ENCODE peak calls at places on chromosomes 4 and X, in four cellular contexts. One of them, this sample, is unnamed.

GRCh38 chr4:74206088-74206826 is 48.3 kb downstream of the MTHFD2L start:
- DNase-seq in stomach: no peak
- DNase-seq in lower lobe of right lung: no peak
- DNase-seq in A549: no peak
- DNase-seq in this sample: no peak

GRCh38 chr4:30716671-30717207 is 3.4 kb upstream of the PCDH7 start:
- DNase-seq in stomach: no peak
- DNase-seq in lower lobe of right lung: no peak
- DNase-seq in A549: peak; percentile 1
- DNase-seq in this sample: no peak

GRCh38 chrX:77446029-77446585 is 1.1 kb upstream of the FGF16 start:
- DNase-seq in stomach: no peak
- DNase-seq in lower lobe of right lung: peak; percentile 42
- DNase-seq in A549: no peak
- DNase-seq in this sample: no peak

GRCh38 chrX:154806837-154807501 is 1.7 kb upstream of the MPP1 start:
- DNase-seq in stomach: no peak
- DNase-seq in lower lobe of right lung: no peak
- DNase-seq in A549: no peak
- DNase-seq in this sample: no peak

GRCh38 chrX:39982927-39983326 is 114.8 kb downstream of the BCOR start:
- DNase-seq in stomach: no peak
- DNase-seq in lower lobe of right lung: peak; percentile 56
- DNase-seq in A549: no peak
- DNase-seq in this sample: no peak

GRCh38 chr4:72971572-72971971 is 97.9 kb downstream of the COX18 start:
- DNase-seq in stomach: no peak
- DNase-seq in lower lobe of right lung: no peak
- DNase-seq in A549: no peak
- DNase-seq in this sample: peak; percentile 59

GRCh38 chrX:74924449-74925209 is 623 bp downstream of the NEXMIF start:
- DNase-seq in stomach: peak; percentile 59
- DNase-seq in lower lobe of right lung: peak; percentile 63
- DNase-seq in A549: peak; percentile 12
- DNase-seq in this sample: no peak

GRCh38 chr4:186844059-186844681 is 120.5 kb upstream of the FAT1 start:
- DNase-seq in stomach: no peak
- DNase-seq in lower lobe of right lung: no peak
- DNase-seq in A549: no peak
- DNase-seq in this sample: no peak

GRCh38 chrX:13047752-13048151 is 3.3 kb upstream of the FAM9C start:
- DNase-seq in stomach: no peak
- DNase-seq in lower lobe of right lung: no peak
- DNase-seq in A549: no peak
- DNase-seq in this sample: no peak

GRCh38 chrX:39293203-39293602 is 491.9 kb downstream of the MID1IP1 start:
- DNase-seq in stomach: no peak
- DNase-seq in lower lobe of right lung: no peak
- DNase-seq in A549: no peak
- DNase-seq in this sample: no peak

GRCh38 chr4:7523526-7523925 is 88.8 kb upstream of the PSAPL1 start:
- DNase-seq in stomach: no peak
- DNase-seq in lower lobe of right lung: no peak
- DNase-seq in A549: no peak
- DNase-seq in this sample: no peak

GRCh38 chr4:7524064-7524682 is 89.4 kb upstream of the PSAPL1 start:
- DNase-seq in stomach: no peak
- DNase-seq in lower lobe of right lung: no peak
- DNase-seq in A549: no peak
- DNase-seq in this sample: no peak

GRCh38 chr4:7526929-7527535 is 92.3 kb upstream of the PSAPL1 start:
- DNase-seq in stomach: no peak
- DNase-seq in lower lobe of right lung: no peak
- DNase-seq in A549: no peak
- DNase-seq in this sample: no peak

GRCh38 chr4:7526491-7526890 is 91.8 kb upstream of the PSAPL1 start:
- DNase-seq in stomach: no peak
- DNase-seq in lower lobe of right lung: no peak
- DNase-seq in A549: no peak
- DNase-seq in this sample: no peak

DNA sequence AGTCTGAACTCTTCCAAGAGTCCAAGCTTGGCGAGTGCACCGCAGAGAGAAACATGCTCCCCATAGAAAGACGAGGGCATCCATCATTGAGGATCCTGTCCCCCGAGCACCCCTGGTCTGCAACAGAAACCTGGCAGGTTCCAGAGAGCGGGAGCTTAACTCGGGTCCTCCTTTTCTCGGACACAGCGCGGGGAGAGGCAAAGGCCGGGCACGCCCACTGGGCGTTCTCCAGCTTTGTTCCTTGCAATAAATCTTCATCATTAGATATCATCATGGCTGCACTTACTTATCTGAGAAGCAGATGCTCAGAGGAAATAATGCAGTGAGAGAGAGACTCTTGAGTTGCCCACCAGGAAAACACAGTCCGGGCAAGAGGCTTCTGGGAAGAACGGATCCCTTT is 90.1 kb upstream of the PSAPL1 start:
- DNase-seq in stomach: no peak
- DNase-seq in lower lobe of right lung: no peak
- DNase-seq in A549: no peak
- DNase-seq in this sample: no peak
- H3K27ac ChIP-seq in stomach: no peak overlapping the region
- H3K27ac ChIP-seq in lower lobe of right lung: no peak overlapping the region
- H3K27ac ChIP-seq in A549: no peak overlapping the region
- H3K27ac ChIP-seq in this sample: no peak overlapping the region

GRCh38 chr4:39342731-39343130 is 23.4 kb downstream of the RFC1 start:
- DNase-seq in stomach: no peak
- DNase-seq in lower lobe of right lung: no peak
- DNase-seq in A549: no peak
- DNase-seq in this sample: no peak

GRCh38 chr4:39337841-39338240 is 28.3 kb downstream of the RFC1 start:
- DNase-seq in stomach: no peak
- DNase-seq in lower lobe of right lung: no peak
- DNase-seq in A549: no peak
- DNase-seq in this sample: no peak

GRCh38 chr4:39335566-39335965 is 30.6 kb downstream of the RFC1 start:
- DNase-seq in stomach: no peak
- DNase-seq in lower lobe of right lung: no peak
- DNase-seq in A549: no peak
- DNase-seq in this sample: no peak

GRCh38 chr4:39339968-39340367 is 26.2 kb downstream of the RFC1 start:
- DNase-seq in stomach: no peak
- DNase-seq in lower lobe of right lung: no peak
- DNase-seq in A549: no peak
- DNase-seq in this sample: no peak

DNA sequence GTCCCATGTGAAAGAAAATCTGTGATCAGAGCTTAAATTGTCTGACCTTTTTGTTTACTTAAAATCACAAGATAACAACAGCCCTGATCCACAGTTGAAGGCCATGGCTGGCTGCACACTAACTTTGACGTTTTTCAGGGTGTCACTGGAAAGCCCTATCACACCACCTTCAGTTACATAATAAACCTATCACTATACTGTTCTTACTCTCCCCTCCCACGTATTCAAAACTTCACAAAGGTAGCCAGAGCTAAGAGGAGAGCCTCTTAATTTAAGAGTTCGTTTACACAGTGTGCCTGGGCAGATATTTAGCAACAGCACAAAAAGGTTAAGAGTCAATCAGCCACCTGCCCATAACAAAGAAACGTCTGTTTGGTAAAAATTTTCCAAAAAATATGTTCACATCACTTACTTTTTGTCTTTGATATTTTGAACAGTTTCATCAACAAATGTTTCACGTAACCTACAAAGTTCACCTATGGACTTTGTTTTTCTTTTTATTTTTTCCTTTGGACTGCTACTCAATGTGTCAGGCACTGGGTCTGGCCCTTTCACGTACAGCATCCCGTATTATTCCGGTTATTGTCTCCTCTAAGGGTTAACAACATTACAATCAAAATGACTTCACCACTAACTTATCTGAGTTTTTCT is 25.0 kb downstream of the RFC1 start:
- DNase-seq in stomach: no peak
- DNase-seq in lower lobe of right lung: no peak
- DNase-seq in A549: no peak
- DNase-seq in this sample: no peak
- H3K4me1 ChIP-seq in stomach: peaks cover 22% of the 10 kb centered on the region
- H3K4me1 ChIP-seq in lower lobe of right lung: peaks cover 28% of the 10 kb centered on the region
- H3K4me1 ChIP-seq in A549: peaks cover 12% of the 10 kb centered on the region
- H3K4me1 ChIP-seq in this sample: no peaks in the 10 kb centered on the region

DNA sequence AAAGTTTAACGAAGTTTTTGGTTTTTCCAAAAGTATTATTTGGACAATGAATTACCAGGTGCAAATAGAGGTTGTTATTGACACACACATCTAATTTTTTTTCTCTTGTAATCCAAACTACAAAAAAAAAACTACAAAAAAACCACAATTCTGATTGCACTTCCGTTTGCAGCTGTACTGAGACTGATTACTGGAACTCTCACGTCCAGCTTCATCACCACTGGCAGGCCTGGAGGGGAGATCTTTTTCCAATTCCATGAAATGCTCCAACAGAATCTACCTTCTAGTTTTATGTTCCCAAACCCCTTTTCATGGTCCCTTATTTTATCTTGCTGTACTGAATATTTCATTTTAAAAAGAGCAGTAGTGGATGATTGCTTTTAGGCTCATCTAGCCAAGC is 1118.3 kb downstream of the C4orf33 start:
- DNase-seq in stomach: no peak
- DNase-seq in lower lobe of right lung: no peak
- DNase-seq in A549: no peak
- DNase-seq in this sample: no peak
- H3K27ac ChIP-seq in stomach: no peak overlapping the region
- H3K27ac ChIP-seq in lower lobe of right lung: no peak overlapping the region
- H3K27ac ChIP-seq in A549: no peak overlapping the region
- H3K27ac ChIP-seq in this sample: no peak overlapping the region

GRCh38 chrX:48715066-48715465 is 18.5 kb downstream of the SUV39H1 start:
- DNase-seq in stomach: no peak
- DNase-seq in lower lobe of right lung: no peak
- DNase-seq in A549: no peak
- DNase-seq in this sample: no peak

GRCh38 chrX:48714573-48714972 is 18.0 kb downstream of the SUV39H1 start:
- DNase-seq in stomach: no peak
- DNase-seq in lower lobe of right lung: no peak
- DNase-seq in A549: no peak
- DNase-seq in this sample: no peak

GRCh38 chrX:48711929-48712505 is 15.5 kb downstream of the SUV39H1 start:
- DNase-seq in stomach: no peak
- DNase-seq in lower lobe of right lung: no peak
- DNase-seq in A549: no peak
- DNase-seq in this sample: no peak

GRCh38 chrX:48715876-48716502 is 19.5 kb downstream of the SUV39H1 start:
- DNase-seq in stomach: no peak
- DNase-seq in lower lobe of right lung: no peak
- DNase-seq in A549: no peak
- DNase-seq in this sample: no peak

DNA sequence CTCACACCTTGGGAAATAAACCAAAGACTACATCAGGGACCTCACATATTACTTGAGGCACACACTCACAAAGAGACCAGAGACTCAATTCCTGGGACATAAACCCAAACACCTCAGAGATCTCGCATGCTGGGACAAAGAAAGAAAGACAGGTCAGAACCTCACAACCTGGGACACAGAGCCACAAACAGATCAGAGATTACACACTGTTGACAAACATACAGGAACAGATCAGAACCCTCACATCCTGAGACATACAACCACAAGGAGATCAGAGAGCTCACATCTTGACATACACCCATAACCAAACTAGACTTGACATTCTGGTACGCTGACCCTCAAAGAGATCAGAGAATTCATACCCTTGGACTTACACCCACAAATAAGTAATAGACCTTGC is 17.3 kb downstream of the SUV39H1 start:
- DNase-seq in stomach: no peak
- DNase-seq in lower lobe of right lung: no peak
- DNase-seq in A549: no peak
- DNase-seq in this sample: no peak
- H3K4me1 ChIP-seq in stomach: no peaks in the 10 kb centered on the region
- H3K4me1 ChIP-seq in lower lobe of right lung: no peaks in the 10 kb centered on the region
- H3K4me1 ChIP-seq in A549: no peaks in the 10 kb centered on the region
- H3K4me1 ChIP-seq in this sample: no peaks in the 10 kb centered on the region